ENCODE peak calls at places on chromosomes 6 and 20, in four cellular contexts. A is stimulated activated CD4-positive, alpha-beta T cell treated with anti-CD3 and anti-CD28 coated beads, Interleukin-12 subunit alpha, Interleukin-12 subunit beta, amount 100 ng/mL, for 24 hours; X is GM23248; Q is central memory CD8-positive, alpha-beta T cell. R is an unnamed sample.
A peak's percentile ranks its signal among the peaks of the same experiment; 100 is the strongest.

GRCh38 chr6:151209071-151209831 is 30.5 kb upstream of the AKAP12 start:
- DNase-seq in A (no peak), X (peak; percentile 64), Q (no peak), R (no peak)

GRCh38 chr6:135675862-135676261 is 175.6 kb upstream of the PDE7B start:
- DNase-seq in A (no peak), X (peak; percentile 15), Q (no peak), R (no peak)

GRCh38 chr20:24673678-24674570 is 204.5 kb downstream of the SYNDIG1 start:
- DNase-seq in X (peak; percentile 75), A (no peak), Q (no peak), R (no peak)

GRCh38 chr20:61761453-61762207 is 304.1 kb downstream of the TAF4 start:
- DNase-seq in X (no peak), Q (no peak), A (no peak), R (no peak)

GRCh38 chr20:61436674-61437279 is 184.7 kb downstream of the CDH4 start:
- DNase-seq in X (peak; percentile 51), Q (no peak), A (no peak), R (peak; percentile 55)

GRCh38 chr20:58192567-58192966 is 35.9 kb downstream of the ANKRD60 start:
- DNase-seq in A (peak; percentile 39), Q (no peak), X (no peak), R (no peak)

GRCh38 chr6:15359335-15359862 is 113.5 kb downstream of the JARID2 start:
- DNase-seq in X (peak; percentile 49), A (no peak), Q (no peak), R (no peak)

GRCh38 chr20:51720854-51721253 is 47.3 kb downstream of the ATP9A start:
- DNase-seq in A (no peak), Q (no peak), X (no peak), R (no peak)

GRCh38 chr6:166540631-166541331 is 45.7 kb downstream of the RAMACL start:
- DNase-seq in Q (peak; percentile 17), X (peak; percentile 3), A (peak; percentile 45), R (no peak)

GRCh38 chr6:47083586-47084047 is 41.5 kb upstream of the ADGRF1 start:
- DNase-seq in X (peak; percentile 42), Q (no peak), A (no peak), R (peak; percentile 49)

GRCh38 chr6:143755301-143755744 is 77.6 kb downstream of the PHACTR2 start:
- DNase-seq in X (no peak), Q (no peak), A (no peak), R (no peak)

GRCh38 chr6:125714431-125715090 is 34.9 kb upstream of the HEY2 start:
- DNase-seq in Q (no peak), X (no peak), A (no peak), R (no peak)

GRCh38 chr6:11223296-11223695 is 9.2 kb downstream of the NEDD9 start:
- DNase-seq in A (no peak), Q (no peak), X (no peak), R (no peak)

GRCh38 chr20:15851576-15852075 is 721.6 kb downstream of the KIF16B start:
- DNase-seq in A (no peak), Q (no peak), X (no peak), R (no peak)

GRCh38 chr20:21100590-21101452 is 5.3 kb downstream of the LINC00237 start:
- DNase-seq in A (no peak), Q (no peak), X (peak; percentile 26), R (no peak)

GRCh38 chr6:88074791-88075190 is 27.1 kb downstream of the SPACA1 start:
- DNase-seq in X (no peak), Q (no peak), A (no peak), R (no peak)

GRCh38 chr20:21280496-21281016 is 22.6 kb upstream of the XRN2 start:
- DNase-seq in A (no peak), Q (no peak), X (no peak), R (no peak)

GRCh38 chr20:62246872-62247652 is 8.7 kb downstream of the OSBPL2 start:
- DNase-seq in Q (no peak), X (no peak), A (no peak), R (no peak)

GRCh38 chr6:10400330-10400729 is 14.5 kb downstream of the TFAP2A start:
- DNase-seq in X (no peak), Q (no peak), A (no peak), R (no peak)

GRCh38 chr6:6694368-6694780 is 105.9 kb downstream of the LY86 start:
- DNase-seq in Q (no peak), A (no peak), X (no peak), R (no peak)

GRCh38 chr6:9089724-9090123 is 654.4 kb upstream of the SLC35B3 start:
- DNase-seq in Q (no peak), X (no peak), A (no peak), R (no peak)

GRCh38 chr20:42308980-42309524 is 690.9 kb upstream of the CHD6 start:
- DNase-seq in Q (no peak), X (no peak), A (no peak), R (no peak)

GRCh38 chr6:33147807-33148666 is 44.2 kb downstream of the COL11A2 start:
- DNase-seq in A (no peak), X (peak; percentile 74), Q (no peak), R (no peak)

GRCh38 chr20:58693226-58694006 is 816 bp downstream of the NPEPL1 start:
- DNase-seq in A (no peak), X (peak; percentile 43), Q (no peak), R (no peak)

GRCh38 chr6:28340310-28340709 is 4.4 kb upstream of the ZSCAN31 start:
- DNase-seq in X (no peak), Q (no peak), A (no peak), R (no peak)

GRCh38 chr20:36528176-36528874 is 13.0 kb upstream of the MYL9 start:
- DNase-seq in Q (no peak), X (no peak), A (no peak), R (no peak)

GRCh38 chr20:40640667-40641066 is 48.4 kb downstream of the MAFB start:
- DNase-seq in X (no peak), Q (no peak), A (no peak), R (no peak)

GRCh38 chr6:69994251-69994650 is 127.9 kb downstream of the COL19A1 start:
- DNase-seq in A (no peak), X (peak; percentile 39), Q (no peak), R (no peak)

GRCh38 chr6:96878101-96878500 is 19.6 kb downstream of the NDUFAF4 start:
- DNase-seq in X (no peak), A (no peak), Q (no peak), R (peak; percentile 10)

GRCh38 chr6:133410628-133411027 is 169.5 kb downstream of the EYA4 start:
- DNase-seq in Q (no peak), A (no peak), X (no peak), R (no peak)

GRCh38 chr6:47592466-47592865 is 105.9 kb upstream of the ADGRF4 start:
- DNase-seq in X (no peak), A (no peak), Q (no peak), R (no peak)

GRCh38 chr6:52575490-52575868 is 1.4 kb downstream of the TRAM2 start:
- DNase-seq in Q (no peak), X (peak; percentile 66), A (no peak), R (no peak)

GRCh38 chr6:1222426-1223311 is 89.2 kb upstream of the FOXQ1 start:
- DNase-seq in A (no peak), X (no peak), Q (no peak), R (no peak)

GRCh38 chr6:83884523-83884922 is 25.0 kb downstream of the CYB5R4 start:
- DNase-seq in Q (no peak), A (no peak), X (peak; percentile 70), R (no peak)

GRCh38 chr6:111625511-111626331 is 20.0 kb upstream of the TRAF3IP2 start:
- DNase-seq in Q (no peak), X (peak; percentile 77), A (no peak), R (no peak)